ENCODE peak calls at places on chromosomes 16 and 17, in nine cellular contexts. E is stimulated activated CD8-positive, alpha-beta memory T cell treated with anti-CD3 and anti-CD28 coated beads, Interleukin-7, amount 100 ng/mL, for 24 hours; V is stimulated activated CD4-positive, alpha-beta T cell treated with anti-CD3 and anti-CD28 coated beads, Interleukin-4, amount 100 ng/mL, for 4 hours; R is SK-N-SH; P is WTC11; S is psoas muscle; C is T47D; L is NCI-H1694 treated with DMSO at 0.1 percent for 48 hours; Y is NCI-H1105 treated with DMSO at 0.1 percent for 48 hours. W is an unnamed sample.

GRCh38 chr17:2782030-2782429 is 14.2 kb upstream of the RAP1GAP2 start:
- DNase-seq in E (no peak), V (no peak), R (no peak), P (no peak), S (no peak), C (no peak), L (no peak), Y (no peak), W (no peak)

GRCh38 chr16:30142672-30143346 is 19.8 kb upstream of the MAPK3 start:
- DNase-seq in E (no peak), V (no peak), R (no peak), P (no peak), S (no peak), C (peak), L (no peak), Y (no peak), W (peak)

GRCh38 chr16:28863929-28864886 is 565 bp downstream of the SH2B1 start:
- DNase-seq in E (no peak), V (no peak), R (peak), P (no peak), S (peak), C (no peak), L (no peak), Y (no peak), W (peak)

GRCh38 chr17:82127704-82128103 is 29.7 kb upstream of the FASN start:
- DNase-seq in E (no peak), V (no peak), R (peak), P (no peak), S (no peak), C (no peak), L (no peak), Y (no peak), W (no peak)

GRCh38 chr16:30356401-30357084 is 1.4 kb upstream of the CD2BP2 start:
- DNase-seq in E (no peak), V (no peak), R (peak), P (no peak), S (no peak), C (peak), L (no peak), Y (peak), W (no peak)

GRCh38 chr17:79542718-79543117 is 68.1 kb downstream of the RBFOX3 start:
- DNase-seq in E (no peak), V (no peak), R (no peak), P (no peak), S (no peak), C (no peak), L (no peak), Y (no peak), W (no peak)

GRCh38 chr16:81509404-81509803 is 64.8 kb downstream of the CMIP start:
- DNase-seq in E (no peak), V (no peak), R (no peak), P (no peak), S (no peak), C (no peak), L (no peak), Y (no peak), W (no peak)

GRCh38 chr17:74241434-74241833 is 28.1 kb downstream of the TTYH2 start:
- DNase-seq in E (no peak), V (no peak), R (no peak), P (no peak), S (no peak), C (no peak), L (no peak), Y (no peak), W (peak)

GRCh38 chr16:76464973-76465620 is 187.9 kb downstream of the CNTNAP4 start:
- DNase-seq in E (no peak), V (no peak), R (no peak), P (no peak), S (no peak), C (no peak), L (no peak), Y (no peak), W (no peak)

GRCh38 chr17:16468428-16468992 is 23.5 kb downstream of the LRRC75A start:
- DNase-seq in E (no peak), V (no peak), R (no peak), P (no peak), S (no peak), C (no peak), L (no peak), Y (no peak), W (no peak)

GRCh38 chr16:88482630-88483391 is 29.7 kb downstream of the ZFPM1 start:
- DNase-seq in E (no peak), V (no peak), R (no peak), P (no peak), S (no peak), C (no peak), L (no peak), Y (no peak), W (no peak)

GRCh38 chr16:87681990-87682570 is 79.8 kb downstream of the JPH3 start:
- DNase-seq in E (no peak), V (no peak), R (no peak), P (peak), S (no peak), C (peak), L (no peak), Y (no peak), W (no peak)

GRCh38 chr17:42694524-42694923 is 12.2 kb downstream of the CNTNAP1 start:
- DNase-seq in E (no peak), V (no peak), R (peak), P (no peak), S (no peak), C (no peak), L (no peak), Y (no peak), W (no peak)

GRCh38 chr16:974001-974601 is 3.3 kb upstream of the LMF1 start:
- DNase-seq in E (no peak), V (no peak), R (no peak), P (no peak), S (no peak), C (no peak), L (no peak), Y (no peak), W (no peak)

GRCh38 chr16:73012341-73012740 is 35.6 kb downstream of the ZFHX3 start:
- DNase-seq in E (no peak), V (no peak), R (no peak), P (no peak), S (no peak), C (no peak), L (no peak), Y (no peak), W (no peak)

GRCh38 chr16:28098959-28099945 is 35.7 kb upstream of the GSG1L start:
- DNase-seq in E (no peak), V (no peak), R (no peak), P (no peak), S (no peak), C (no peak), L (no peak), Y (no peak), W (peak)

GRCh38 chr17:37787055-37787720 is 42.3 kb upstream of the HNF1B start:
- DNase-seq in E (no peak), V (no peak), R (no peak), P (no peak), S (no peak), C (no peak), L (no peak), Y (no peak), W (peak)

GRCh38 chr16:20898938-20899502 is 1.1 kb downstream of the DCUN1D3 start:
- DNase-seq in E (no peak), V (no peak), R (no peak), P (no peak), S (no peak), C (no peak), L (no peak), Y (no peak), W (peak)

GRCh38 chr17:73228748-73229236 is 32.9 kb downstream of the CPSF4L start:
- DNase-seq in E (no peak), V (no peak), R (no peak), P (no peak), S (peak), C (no peak), L (no peak), Y (no peak), W (no peak)

GRCh38 chr17:4004517-4005295 is 40.5 kb upstream of the ATP2A3 start:
- DNase-seq in E (peak), V (peak), R (peak), P (peak), S (peak), C (peak), L (peak), Y (no peak), W (peak)

GRCh38 chr16:2826591-2827480 is 3.3 kb upstream of the ZG16B start:
- DNase-seq in E (no peak), V (no peak), R (no peak), P (no peak), S (no peak), C (no peak), L (no peak), Y (no peak), W (no peak)

GRCh38 chr17:2682304-2682938 is 29.1 kb downstream of the CLUH start:
- DNase-seq in E (no peak), V (no peak), R (no peak), P (no peak), S (no peak), C (no peak), L (no peak), Y (no peak), W (no peak)

GRCh38 chr17:49616546-49617205 is 41.0 kb downstream of the NXPH3 start:
- DNase-seq in E (no peak), V (no peak), R (no peak), P (no peak), S (peak), C (peak), L (no peak), Y (no peak), W (peak)

GRCh38 chr17:50026901-50027638 is 28.8 kb upstream of the ITGA3 start:
- DNase-seq in E (peak), V (peak), R (peak), P (peak), S (peak), C (peak), L (peak), Y (peak), W (peak)

GRCh38 chr16:60655514-60656153 is 1380.6 kb downstream of the CDH8 start:
- DNase-seq in E (no peak), V (no peak), R (no peak), P (no peak), S (no peak), C (no peak), L (no peak), Y (no peak), W (no peak)

GRCh38 chr16:67174706-67175231 is 4.4 kb downstream of the NOL3 start:
- DNase-seq in E (no peak), V (no peak), R (peak), P (no peak), S (no peak), C (no peak), L (no peak), Y (no peak), W (no peak)

GRCh38 chr17:19359856-19360255 is 2.7 kb downstream of the B9D1 start:
- DNase-seq in E (no peak), V (no peak), R (no peak), P (no peak), S (no peak), C (no peak), L (no peak), Y (no peak), W (no peak)

GRCh38 chr16:73329363-73330306 is 281.7 kb upstream of the ZFHX3 start:
- DNase-seq in E (no peak), V (no peak), R (peak), P (peak), S (no peak), C (peak), L (peak), Y (peak), W (no peak)

GRCh38 chr16:2954647-2955381 is 9.3 kb upstream of the KREMEN2 start:
- DNase-seq in E (no peak), V (no peak), R (no peak), P (no peak), S (no peak), C (no peak), L (no peak), Y (no peak), W (no peak)

GRCh38 chr16:83652898-83653297 is 154.9 kb upstream of the HSBP1 start:
- DNase-seq in E (no peak), V (no peak), R (no peak), P (no peak), S (no peak), C (no peak), L (no peak), Y (no peak), W (no peak)

GRCh38 chr16:3716831-3717234 is 491 bp downstream of the TRAP1 start:
- DNase-seq in E (peak), V (peak), R (peak), P (peak), S (no peak), C (peak), L (no peak), Y (no peak), W (peak)

GRCh38 chr16:88977028-88977844 is at the start of gene CBFA2T3:
- DNase-seq in E (no peak), V (no peak), R (no peak), P (no peak), S (peak), C (no peak), L (no peak), Y (no peak), W (no peak)

GRCh38 chr16:53098526-53099317 is 43.9 kb downstream of the CHD9 start:
- DNase-seq in E (no peak), V (peak), R (peak), P (peak), S (peak), C (no peak), L (peak), Y (peak), W (no peak)

GRCh38 chr17:58284613-58285421 is 4.1 kb upstream of the MPO start:
- DNase-seq in E (no peak), V (no peak), R (no peak), P (peak), S (no peak), C (no peak), L (no peak), Y (no peak), W (no peak)

GRCh38 chr16:1283996-1284592 is 25.3 kb upstream of the UBE2I start:
- DNase-seq in E (no peak), V (no peak), R (no peak), P (no peak), S (no peak), C (no peak), L (no peak), Y (no peak), W (no peak)

GRCh38 chr16:68506331-68507053 is 32.6 kb upstream of the ZFP90 start:
- DNase-seq in E (no peak), V (no peak), R (no peak), P (no peak), S (no peak), C (no peak), L (no peak), Y (no peak), W (no peak)

GRCh38 chr17:17922198-17922901 is 49.9 kb downstream of the TOM1L2 start:
- DNase-seq in E (no peak), V (no peak), R (no peak), P (no peak), S (no peak), C (no peak), L (no peak), Y (no peak), W (peak)

GRCh38 chr17:1643999-1644492 is 1.5 kb downstream of the SCARF1 start:
- DNase-seq in E (no peak), V (no peak), R (no peak), P (no peak), S (no peak), C (no peak), L (no peak), Y (no peak), W (no peak)

GRCh38 chr16:8862309-8863130 is 6.3 kb downstream of the CARHSP1 start:
- DNase-seq in E (no peak), V (no peak), R (no peak), P (no peak), S (no peak), C (no peak), L (no peak), Y (no peak), W (no peak)

W was measured in cerebellar cortex.